ENCODE peak calls at places on chromosomes 1 and 21, in ten cellular contexts. O is brain microvascular endothelial cell, Y is hepatocyte, T is neural progenitor cell, S is tibial artery, R is A549, P is cardiac fibroblast, K is Panc1, N is progenitor cell of endocrine pancreas, H is heart right ventricle. Z is an unnamed sample.

GRCh38 chr1:114295321-114295720 is 141.7 kb upstream of the SYT6 start:
- DNase-seq in N (no peak), H (no peak), Y (no peak), T (no peak), P (no peak), O (no peak), R (no peak), S (no peak), K (no peak), Z (no peak)

GRCh38 chr1:2300851-2301606 is 72.9 kb downstream of the SKI start:
- DNase-seq in N (no peak), R (no peak), H (peak; percentile 84), Y (no peak), K (no peak), P (peak; percentile 71), S (peak; percentile 92), O (peak; percentile 60), T (no peak), Z (peak; percentile 91)

GRCh38 chr1:177571076-177571475 is 398.8 kb downstream of the SEC16B start:
- DNase-seq in K (no peak), N (no peak), H (no peak), O (no peak), R (no peak), P (no peak), S (no peak), T (no peak), Y (no peak), Z (no peak)

GRCh38 chr1:161131721-161132409 is 602 bp downstream of the DEDD start:
- DNase-seq in T (peak; percentile 36), O (no peak), N (no peak), Y (peak; percentile 44), P (peak; percentile 27), K (no peak), H (no peak), R (no peak), S (no peak), Z (no peak)

GRCh38 chr21:29434081-29434480 is 135.4 kb downstream of the BACH1 start:
- DNase-seq in P (no peak), O (no peak), H (no peak), R (no peak), S (no peak), Y (no peak), K (no peak), T (no peak), N (no peak), Z (no peak)

GRCh38 chr1:222263791-222264190 is 284.1 kb downstream of the HHIPL2 start:
- DNase-seq in T (no peak), R (no peak), K (no peak), H (no peak), Y (no peak), S (no peak), P (no peak), O (no peak), N (no peak), Z (no peak)

GRCh38 chr1:86441581-86441980 is 17.6 kb downstream of the CLCA2 start:
- DNase-seq in H (no peak), Y (no peak), K (no peak), N (no peak), P (no peak), T (no peak), O (no peak), S (no peak), R (no peak), Z (no peak)

GRCh38 chr1:65527211-65527610 is 106.7 kb downstream of the LEPR start:
- DNase-seq in O (no peak), S (no peak), Y (no peak), R (no peak), P (peak; percentile 51), H (no peak), K (no peak), T (no peak), N (no peak), Z (no peak)

GRCh38 chr21:43362928-43363314 is 64.0 kb downstream of the SIK1 start:
- DNase-seq in H (peak; percentile 3), O (no peak), N (no peak), P (no peak), Y (no peak), R (no peak), S (no peak), T (no peak), K (no peak), Z (no peak)

GRCh38 chr21:43361493-43362296 is 65.2 kb downstream of the SIK1 start:
- DNase-seq in H (peak; percentile 62), P (peak; percentile 75), R (no peak), T (no peak), K (no peak), N (no peak), Y (peak; percentile 52), S (peak; percentile 83), O (peak; percentile 82), Z (peak; percentile 83)

GRCh38 chr21:43360441-43361126 is 66.3 kb downstream of the SIK1 start:
- DNase-seq in Y (no peak), O (no peak), R (no peak), T (no peak), P (no peak), S (no peak), H (peak; percentile 15), K (no peak), N (no peak), Z (no peak)

GRCh38 chr21:43362306-43362927 is 64.5 kb downstream of the SIK1 start:
- DNase-seq in T (peak; percentile 48), O (peak; percentile 76), Y (peak; percentile 69), R (no peak), P (peak; percentile 70), K (no peak), H (peak; percentile 83), S (peak; percentile 90), N (no peak), Z (peak; percentile 86)

GRCh38 chr21:43361127-43361492 is 65.8 kb downstream of the SIK1 start:
- DNase-seq in Y (peak; percentile 46), K (no peak), O (peak; percentile 44), S (no peak), R (no peak), N (no peak), H (peak; percentile 60), P (peak; percentile 59), T (no peak), Z (no peak)
- TF ChIP-seq CTCF in Y (no peak), K (no peak), O (peak; percentile 12), S (no peak), R (no peak), N (no peak), H (peak; percentile 18), P (peak; percentile 17), T (no peak), Z (no peak)

GRCh38 chr1:226568077-226568831 is 19.7 kb downstream of the STUM start:
- DNase-seq in H (peak; percentile 33), N (no peak), P (no peak), T (peak; percentile 22), O (no peak), R (peak; percentile 19), S (peak; percentile 77), Y (peak; percentile 30), K (no peak), Z (peak; percentile 76)

GRCh38 chr1:226571901-226572300 is 23.3 kb downstream of the STUM start:
- DNase-seq in O (no peak), R (no peak), N (no peak), P (no peak), K (no peak), T (no peak), H (no peak), S (peak; percentile 31), Y (no peak), Z (peak; percentile 37)

GRCh38 chr1:226572325-226572726 is 23.8 kb downstream of the STUM start:
- DNase-seq in T (no peak), P (no peak), N (no peak), H (no peak), Y (no peak), K (no peak), O (no peak), R (no peak), S (peak; percentile 46), Z (peak; percentile 52)

GRCh38 chr1:226568975-226569741 is 20.6 kb downstream of the STUM start:
- DNase-seq in T (no peak), Y (no peak), R (no peak), O (no peak), H (no peak), K (no peak), S (peak; percentile 28), P (no peak), N (no peak), Z (peak; percentile 32)

GRCh38 chr1:226569879-226570547 is 21.4 kb downstream of the STUM start:
- DNase-seq in N (peak; percentile 36), P (no peak), O (no peak), S (peak; percentile 49), T (peak; percentile 74), K (no peak), R (peak; percentile 31), H (no peak), Y (peak; percentile 20), Z (peak; percentile 62)
- TF ChIP-seq CTCF in N (peak; percentile 57), P (no peak), O (peak; percentile 58), S (no peak), T (peak; percentile 55), K (no peak), R (no peak), H (peak; percentile 11), Y (no peak), Z (peak; percentile 16)

GRCh38 chr1:208033236-208033635 is 122.3 kb upstream of the CD34 start:
- DNase-seq in O (no peak), N (no peak), T (no peak), S (peak; percentile 51), R (no peak), P (no peak), Y (no peak), K (no peak), H (no peak), Z (peak; percentile 61)

GRCh38 chr1:208034135-208034534 is 123.2 kb upstream of the CD34 start:
- DNase-seq in S (peak; percentile 43), O (no peak), Y (no peak), H (no peak), K (no peak), T (no peak), R (no peak), P (no peak), N (no peak), Z (peak; percentile 49)

GRCh38 chr1:208036918-208037567 is 126.1 kb upstream of the CD34 start:
- DNase-seq in O (no peak), Y (no peak), H (no peak), T (no peak), P (no peak), R (no peak), K (no peak), N (no peak), S (no peak), Z (peak; percentile 40)

GRCh38 chr1:208038303-208038702 is 127.4 kb upstream of the CD34 start:
- DNase-seq in R (no peak), Y (no peak), P (no peak), S (no peak), N (no peak), H (no peak), O (no peak), K (no peak), T (no peak), Z (no peak)

GRCh38 chr1:208036177-208036808 is 125.4 kb upstream of the CD34 start:
- DNase-seq in H (no peak), T (no peak), R (peak; percentile 42), K (no peak), N (no peak), P (peak; percentile 31), S (peak; percentile 27), O (peak; percentile 4), Y (peak; percentile 44), Z (no peak)
- TF ChIP-seq CTCF in H (peak; percentile 40), T (no peak), R (peak; percentile 35), K (peak; percentile 60), N (peak; percentile 59), P (peak; percentile 6), S (no peak), O (peak; percentile 43), Y (peak; percentile 39), Z (no peak)

DNA sequence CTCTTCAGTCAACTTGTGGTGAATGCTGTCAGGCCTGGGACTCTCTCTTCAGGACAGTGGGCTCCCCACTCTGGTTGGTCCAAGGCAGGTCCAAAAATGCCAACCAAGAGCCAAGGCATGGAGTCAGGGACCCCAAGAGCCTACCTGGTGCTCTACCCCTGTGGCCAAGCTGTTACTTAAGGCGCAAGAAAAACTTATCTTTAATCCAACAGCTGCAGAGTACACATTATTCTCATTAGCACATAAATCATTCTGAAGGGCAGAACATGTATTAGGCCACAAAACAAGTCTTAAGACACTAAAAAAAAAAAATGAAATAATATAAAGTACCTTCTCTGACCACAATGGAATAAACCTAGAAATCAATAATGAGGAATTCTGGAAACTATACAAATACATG is 65.7 kb downstream of the FAF1 start:
- DNase-seq in T (no peak), Y (no peak), P (no peak), S (no peak), H (no peak), K (no peak), N (no peak), R (no peak), O (no peak), Z (no peak)
- TF ChIP-seq CTCF in T (no peak), Y (no peak), P (no peak), S (no peak), H (no peak), K (no peak), N (no peak), R (no peak), O (no peak), Z (no peak)

Z was measured in sigmoid colon.